ENCODE peak calls at places on chromosomes 11 and 22, in five cellular contexts. P, W, H, M and R are unnamed samples.
A peak's percentile ranks its signal among the peaks of the same experiment; 100 is the strongest.

GRCh38 chr11:128701086-128701485 is 7.2 kb downstream of the FLI1 start:
- DNase-seq in W (peak; percentile 11), P (no peak), M (no peak), H (no peak), R (no peak)

GRCh38 chr22:30212363-30212995 is 34.1 kb downstream of the LIF start:
- DNase-seq in H (no peak), W (peak; percentile 95), M (peak; percentile 37), P (no peak), R (peak; percentile 89)

GRCh38 chr22:37278261-37278660 is 4.0 kb upstream of the CYTH4 start:
- DNase-seq in H (no peak), P (no peak), M (no peak), W (no peak), R (no peak)

GRCh38 chr11:71246559-71246958 is 5.8 kb downstream of the SHANK2 start:
- DNase-seq in P (no peak), M (no peak), H (no peak), W (no peak), R (no peak)

GRCh38 chr11:118907749-118908106 is 18.0 kb downstream of the BCL9L start:
- DNase-seq in H (no peak), W (no peak), P (no peak), M (no peak), R (no peak)

GRCh38 chr11:66264893-66265292 is 3.5 kb upstream of the RAB1B start:
- DNase-seq in W (no peak), P (no peak), M (peak; percentile 65), H (no peak), R (no peak)

GRCh38 chr22:20441631-20442484 is 4.2 kb upstream of the SCARF2 start:
- DNase-seq in M (no peak), P (no peak), H (no peak), W (no peak), R (peak; percentile 11)

GRCh38 chr11:70061734-70062133 is 16.4 kb upstream of the ANO1 start:
- DNase-seq in H (no peak), M (no peak), P (no peak), W (no peak), R (no peak)

GRCh38 chr11:30387891-30388861 is 65.3 kb downstream of the ARL14EP start:
- DNase-seq in M (no peak), W (no peak), P (no peak), H (no peak), R (no peak)

GRCh38 chr11:44589301-44589700 is 23.8 kb downstream of the CD82 start:
- DNase-seq in W (no peak), P (no peak), M (no peak), H (no peak), R (no peak)

GRCh38 chr11:73194034-73194507 is 24.0 kb upstream of the P2RY2 start:
- DNase-seq in W (no peak), H (no peak), P (no peak), M (no peak), R (no peak)

GRCh38 chr22:39897841-39898240 is 3.0 kb upstream of the GRAP2 start:
- DNase-seq in P (no peak), H (no peak), M (no peak), W (no peak), R (no peak)

GRCh38 chr11:121426476-121427454 is 25.3 kb upstream of the SORL1 start:
- DNase-seq in P (peak; percentile 57), M (peak; percentile 76), H (no peak), W (peak; percentile 26), R (peak; percentile 73)

GRCh38 chr11:121391914-121392313 is 60.2 kb upstream of the SORL1 start:
- DNase-seq in H (no peak), W (peak; percentile 8), M (no peak), P (no peak), R (no peak)